ENCODE peak calls at places on chromosome 2, in eight cellular contexts. U, Y, Z, W, E, F, D and V are unnamed samples.

GRCh38 chr2:101823347-101823791 is 125.9 kb downstream of the MAP4K4 start:
- DNase-seq in U (peak), Y (peak), Z (no peak), W (peak), E (no peak), F (peak), D (peak), V (peak)

GRCh38 chr2:85802337-85803103 is 48.7 kb downstream of the ATOH8 start:
- DNase-seq in U (no peak), Y (no peak), Z (no peak), W (no peak), E (no peak), F (no peak), D (no peak), V (no peak)

GRCh38 chr2:46329803-46330775 is 32.9 kb downstream of the EPAS1 start:
- DNase-seq in U (peak), Y (peak), Z (no peak), W (peak), E (no peak), F (peak), D (no peak), V (peak)

GRCh38 chr2:120323214-120323613 is 22.7 kb upstream of the INHBB start:
- DNase-seq in U (peak), Y (no peak), Z (no peak), W (no peak), E (no peak), F (peak), D (no peak), V (peak)

GRCh38 chr2:126700677-126701076 is 44.7 kb downstream of the GYPC start:
- DNase-seq in U (no peak), Y (no peak), Z (no peak), W (no peak), E (no peak), F (peak), D (no peak), V (peak)

GRCh38 chr2:216932113-216932512 is 72.2 kb upstream of the TNP1 start:
- DNase-seq in U (no peak), Y (peak), Z (no peak), W (no peak), E (no peak), F (no peak), D (no peak), V (no peak)

GRCh38 chr2:68737717-68738116 is 3.1 kb downstream of the ARHGAP25 start:
- DNase-seq in U (no peak), Y (no peak), Z (no peak), W (no peak), E (no peak), F (no peak), D (no peak), V (no peak)

GRCh38 chr2:188369365-188369764 is 77.7 kb downstream of the GULP1 start:
- DNase-seq in U (peak), Y (peak), Z (no peak), W (peak), E (peak), F (peak), D (no peak), V (peak)

GRCh38 chr2:237281900-237282306 is 132.1 kb downstream of the COL6A3 start:
- DNase-seq in U (peak), Y (peak), Z (no peak), W (peak), E (no peak), F (peak), D (no peak), V (peak)